ENCODE peak calls at places on chromosomes 1 and 21, in ten cellular contexts. One of them, this sample, is unnamed.
A peak's percentile ranks its signal among the peaks of the same experiment; 100 is the strongest.

GRCh38 chr1:229380514-229381160 is 37.8 kb upstream of the CCSAP start:
- DNase-seq in kidney tubule cell: no peak
- DNase-seq in stimulated activated CD4-positive, alpha-beta T cell treated with anti-CD3 and anti-CD28 coated beads, Interleukin-15, amount 100 ng/mL, for 1 hour: no peak
- DNase-seq in RWPE1: no peak
- DNase-seq in activated naive CD8-positive, alpha-beta T cell treated with anti-CD3 and anti-CD28 coated beads for 36 hours: no peak
- DNase-seq in heart left ventricle: no peak
- DNase-seq in brain microvascular endothelial cell: no peak
- DNase-seq in activated naive CD4-positive, alpha-beta T cell treated with Interleukin-2 at 50 U/mL for 16 hours: no peak
- DNase-seq in islet precursor cell: no peak
- DNase-seq in PC-9: no peak
- DNase-seq in this sample: no peak

GRCh38 chr1:245809361-245809760 is 654.6 kb downstream of the KIF26B start:
- DNase-seq in kidney tubule cell: no peak
- DNase-seq in stimulated activated CD4-positive, alpha-beta T cell treated with anti-CD3 and anti-CD28 coated beads, Interleukin-15, amount 100 ng/mL, for 1 hour: no peak
- DNase-seq in RWPE1: no peak
- DNase-seq in activated naive CD8-positive, alpha-beta T cell treated with anti-CD3 and anti-CD28 coated beads for 36 hours: no peak
- DNase-seq in heart left ventricle: no peak
- DNase-seq in brain microvascular endothelial cell: no peak
- DNase-seq in activated naive CD4-positive, alpha-beta T cell treated with Interleukin-2 at 50 U/mL for 16 hours: no peak
- DNase-seq in islet precursor cell: peak; percentile 19
- DNase-seq in PC-9: no peak
- DNase-seq in this sample: no peak

GRCh38 chr1:109535971-109536491 is 3.6 kb upstream of the GPR61 start:
- DNase-seq in kidney tubule cell: no peak
- DNase-seq in stimulated activated CD4-positive, alpha-beta T cell treated with anti-CD3 and anti-CD28 coated beads, Interleukin-15, amount 100 ng/mL, for 1 hour: no peak
- DNase-seq in RWPE1: no peak
- DNase-seq in activated naive CD8-positive, alpha-beta T cell treated with anti-CD3 and anti-CD28 coated beads for 36 hours: no peak
- DNase-seq in heart left ventricle: no peak
- DNase-seq in brain microvascular endothelial cell: no peak
- DNase-seq in activated naive CD4-positive, alpha-beta T cell treated with Interleukin-2 at 50 U/mL for 16 hours: no peak
- DNase-seq in islet precursor cell: peak; percentile 45
- DNase-seq in PC-9: no peak
- DNase-seq in this sample: no peak

GRCh38 chr21:15260604-15261003 is 195.8 kb upstream of the NRIP1 start:
- DNase-seq in kidney tubule cell: no peak
- DNase-seq in stimulated activated CD4-positive, alpha-beta T cell treated with anti-CD3 and anti-CD28 coated beads, Interleukin-15, amount 100 ng/mL, for 1 hour: no peak
- DNase-seq in RWPE1: no peak
- DNase-seq in activated naive CD8-positive, alpha-beta T cell treated with anti-CD3 and anti-CD28 coated beads for 36 hours: no peak
- DNase-seq in heart left ventricle: no peak
- DNase-seq in brain microvascular endothelial cell: no peak
- DNase-seq in activated naive CD4-positive, alpha-beta T cell treated with Interleukin-2 at 50 U/mL for 16 hours: no peak
- DNase-seq in islet precursor cell: no peak
- DNase-seq in PC-9: no peak
- DNase-seq in this sample: no peak

GRCh38 chr1:224067621-224068457 is 46.1 kb upstream of the FBXO28 start:
- DNase-seq in kidney tubule cell: peak; percentile 93
- DNase-seq in stimulated activated CD4-positive, alpha-beta T cell treated with anti-CD3 and anti-CD28 coated beads, Interleukin-15, amount 100 ng/mL, for 1 hour: no peak
- DNase-seq in RWPE1: peak; percentile 70
- DNase-seq in activated naive CD8-positive, alpha-beta T cell treated with anti-CD3 and anti-CD28 coated beads for 36 hours: no peak
- DNase-seq in heart left ventricle: no peak
- DNase-seq in brain microvascular endothelial cell: peak; percentile 57
- DNase-seq in activated naive CD4-positive, alpha-beta T cell treated with Interleukin-2 at 50 U/mL for 16 hours: no peak
- DNase-seq in islet precursor cell: no peak
- DNase-seq in PC-9: peak; percentile 86
- DNase-seq in this sample: peak; percentile 3

GRCh38 chr1:167447521-167448136 is 70.7 kb downstream of the CD247 start:
- DNase-seq in kidney tubule cell: peak; percentile 90
- DNase-seq in stimulated activated CD4-positive, alpha-beta T cell treated with anti-CD3 and anti-CD28 coated beads, Interleukin-15, amount 100 ng/mL, for 1 hour: peak; percentile 43
- DNase-seq in RWPE1: no peak
- DNase-seq in activated naive CD8-positive, alpha-beta T cell treated with anti-CD3 and anti-CD28 coated beads for 36 hours: peak; percentile 78
- DNase-seq in heart left ventricle: no peak
- DNase-seq in brain microvascular endothelial cell: no peak
- DNase-seq in activated naive CD4-positive, alpha-beta T cell treated with Interleukin-2 at 50 U/mL for 16 hours: peak; percentile 73
- DNase-seq in islet precursor cell: peak; percentile 56
- DNase-seq in PC-9: peak; percentile 95
- DNase-seq in this sample: peak; percentile 81

GRCh38 chr1:107964397-107965111 is 426 bp downstream of the VAV3 start:
- DNase-seq in kidney tubule cell: peak; percentile 48
- DNase-seq in stimulated activated CD4-positive, alpha-beta T cell treated with anti-CD3 and anti-CD28 coated beads, Interleukin-15, amount 100 ng/mL, for 1 hour: peak; percentile 8
- DNase-seq in RWPE1: peak; percentile 34
- DNase-seq in activated naive CD8-positive, alpha-beta T cell treated with anti-CD3 and anti-CD28 coated beads for 36 hours: peak; percentile 31
- DNase-seq in heart left ventricle: peak; percentile 54
- DNase-seq in brain microvascular endothelial cell: no peak
- DNase-seq in activated naive CD4-positive, alpha-beta T cell treated with Interleukin-2 at 50 U/mL for 16 hours: peak; percentile 39
- DNase-seq in islet precursor cell: peak; percentile 62
- DNase-seq in PC-9: no peak
- DNase-seq in this sample: no peak

GRCh38 chr1:157390646-157391045 is 161.7 kb downstream of the FCRL5 start:
- DNase-seq in kidney tubule cell: peak; percentile 88
- DNase-seq in stimulated activated CD4-positive, alpha-beta T cell treated with anti-CD3 and anti-CD28 coated beads, Interleukin-15, amount 100 ng/mL, for 1 hour: no peak
- DNase-seq in RWPE1: peak; percentile 76
- DNase-seq in activated naive CD8-positive, alpha-beta T cell treated with anti-CD3 and anti-CD28 coated beads for 36 hours: no peak
- DNase-seq in heart left ventricle: no peak
- DNase-seq in brain microvascular endothelial cell: peak; percentile 73
- DNase-seq in activated naive CD4-positive, alpha-beta T cell treated with Interleukin-2 at 50 U/mL for 16 hours: no peak
- DNase-seq in islet precursor cell: peak; percentile 84
- DNase-seq in PC-9: no peak
- DNase-seq in this sample: no peak

GRCh38 chr1:119340861-119341261 is 27.7 kb upstream of the HAO2 start:
- DNase-seq in kidney tubule cell: no peak
- DNase-seq in stimulated activated CD4-positive, alpha-beta T cell treated with anti-CD3 and anti-CD28 coated beads, Interleukin-15, amount 100 ng/mL, for 1 hour: no peak
- DNase-seq in RWPE1: no peak
- DNase-seq in activated naive CD8-positive, alpha-beta T cell treated with anti-CD3 and anti-CD28 coated beads for 36 hours: no peak
- DNase-seq in heart left ventricle: no peak
- DNase-seq in brain microvascular endothelial cell: no peak
- DNase-seq in activated naive CD4-positive, alpha-beta T cell treated with Interleukin-2 at 50 U/mL for 16 hours: no peak
- DNase-seq in islet precursor cell: no peak
- DNase-seq in PC-9: no peak
- DNase-seq in this sample: no peak

GRCh38 chr1:158983235-158983634 is 26.5 kb upstream of the IFI16 start:
- DNase-seq in kidney tubule cell: no peak
- DNase-seq in stimulated activated CD4-positive, alpha-beta T cell treated with anti-CD3 and anti-CD28 coated beads, Interleukin-15, amount 100 ng/mL, for 1 hour: no peak
- DNase-seq in RWPE1: no peak
- DNase-seq in activated naive CD8-positive, alpha-beta T cell treated with anti-CD3 and anti-CD28 coated beads for 36 hours: no peak
- DNase-seq in heart left ventricle: no peak
- DNase-seq in brain microvascular endothelial cell: no peak
- DNase-seq in activated naive CD4-positive, alpha-beta T cell treated with Interleukin-2 at 50 U/mL for 16 hours: no peak
- DNase-seq in islet precursor cell: no peak
- DNase-seq in PC-9: no peak
- DNase-seq in this sample: no peak

GRCh38 chr1:185926562-185926961 is 192.4 kb downstream of the HMCN1 start:
- DNase-seq in kidney tubule cell: no peak
- DNase-seq in stimulated activated CD4-positive, alpha-beta T cell treated with anti-CD3 and anti-CD28 coated beads, Interleukin-15, amount 100 ng/mL, for 1 hour: no peak
- DNase-seq in RWPE1: no peak
- DNase-seq in activated naive CD8-positive, alpha-beta T cell treated with anti-CD3 and anti-CD28 coated beads for 36 hours: no peak
- DNase-seq in heart left ventricle: no peak
- DNase-seq in brain microvascular endothelial cell: peak; percentile 33
- DNase-seq in activated naive CD4-positive, alpha-beta T cell treated with Interleukin-2 at 50 U/mL for 16 hours: no peak
- DNase-seq in islet precursor cell: no peak
- DNase-seq in PC-9: peak; percentile 81
- DNase-seq in this sample: no peak

GRCh38 chr1:67382292-67382691 is 47.9 kb downstream of the SERBP1 start:
- DNase-seq in kidney tubule cell: no peak
- DNase-seq in stimulated activated CD4-positive, alpha-beta T cell treated with anti-CD3 and anti-CD28 coated beads, Interleukin-15, amount 100 ng/mL, for 1 hour: no peak
- DNase-seq in RWPE1: no peak
- DNase-seq in activated naive CD8-positive, alpha-beta T cell treated with anti-CD3 and anti-CD28 coated beads for 36 hours: no peak
- DNase-seq in heart left ventricle: no peak
- DNase-seq in brain microvascular endothelial cell: no peak
- DNase-seq in activated naive CD4-positive, alpha-beta T cell treated with Interleukin-2 at 50 U/mL for 16 hours: no peak
- DNase-seq in islet precursor cell: no peak
- DNase-seq in PC-9: no peak
- DNase-seq in this sample: no peak

GRCh38 chr1:95117207-95118018 is at the start of gene TLCD4:
- DNase-seq in kidney tubule cell: peak; percentile 74
- DNase-seq in stimulated activated CD4-positive, alpha-beta T cell treated with anti-CD3 and anti-CD28 coated beads, Interleukin-15, amount 100 ng/mL, for 1 hour: peak; percentile 25
- DNase-seq in RWPE1: peak; percentile 51
- DNase-seq in activated naive CD8-positive, alpha-beta T cell treated with anti-CD3 and anti-CD28 coated beads for 36 hours: peak; percentile 40
- DNase-seq in heart left ventricle: peak; percentile 79
- DNase-seq in brain microvascular endothelial cell: no peak
- DNase-seq in activated naive CD4-positive, alpha-beta T cell treated with Interleukin-2 at 50 U/mL for 16 hours: peak; percentile 29
- DNase-seq in islet precursor cell: peak; percentile 83
- DNase-seq in PC-9: peak; percentile 62
- DNase-seq in this sample: no peak

GRCh38 chr1:33070628-33071027 is 10.3 kb upstream of the AZIN2 start:
- DNase-seq in kidney tubule cell: no peak
- DNase-seq in stimulated activated CD4-positive, alpha-beta T cell treated with anti-CD3 and anti-CD28 coated beads, Interleukin-15, amount 100 ng/mL, for 1 hour: no peak
- DNase-seq in RWPE1: no peak
- DNase-seq in activated naive CD8-positive, alpha-beta T cell treated with anti-CD3 and anti-CD28 coated beads for 36 hours: no peak
- DNase-seq in heart left ventricle: no peak
- DNase-seq in brain microvascular endothelial cell: no peak
- DNase-seq in activated naive CD4-positive, alpha-beta T cell treated with Interleukin-2 at 50 U/mL for 16 hours: no peak
- DNase-seq in islet precursor cell: no peak
- DNase-seq in PC-9: no peak
- DNase-seq in this sample: no peak

GRCh38 chr1:238485062-238485905 is 594.6 kb upstream of the ZP4 start:
- DNase-seq in kidney tubule cell: peak; percentile 79
- DNase-seq in stimulated activated CD4-positive, alpha-beta T cell treated with anti-CD3 and anti-CD28 coated beads, Interleukin-15, amount 100 ng/mL, for 1 hour: no peak
- DNase-seq in RWPE1: no peak
- DNase-seq in activated naive CD8-positive, alpha-beta T cell treated with anti-CD3 and anti-CD28 coated beads for 36 hours: no peak
- DNase-seq in heart left ventricle: no peak
- DNase-seq in brain microvascular endothelial cell: peak; percentile 94
- DNase-seq in activated naive CD4-positive, alpha-beta T cell treated with Interleukin-2 at 50 U/mL for 16 hours: no peak
- DNase-seq in islet precursor cell: peak; percentile 83
- DNase-seq in PC-9: no peak
- DNase-seq in this sample: no peak

GRCh38 chr1:183590225-183591191 is at the start of gene NCF2:
- DNase-seq in kidney tubule cell: peak; percentile 58
- DNase-seq in stimulated activated CD4-positive, alpha-beta T cell treated with anti-CD3 and anti-CD28 coated beads, Interleukin-15, amount 100 ng/mL, for 1 hour: no peak
- DNase-seq in RWPE1: peak; percentile 26
- DNase-seq in activated naive CD8-positive, alpha-beta T cell treated with anti-CD3 and anti-CD28 coated beads for 36 hours: peak; percentile 53
- DNase-seq in heart left ventricle: no peak
- DNase-seq in brain microvascular endothelial cell: no peak
- DNase-seq in activated naive CD4-positive, alpha-beta T cell treated with Interleukin-2 at 50 U/mL for 16 hours: peak; percentile 13
- DNase-seq in islet precursor cell: peak; percentile 32
- DNase-seq in PC-9: peak; percentile 64
- DNase-seq in this sample: peak; percentile 44

GRCh38 chr1:205950280-205950679 is 7.0 kb upstream of the SLC26A9 start:
- DNase-seq in kidney tubule cell: peak; percentile 61
- DNase-seq in stimulated activated CD4-positive, alpha-beta T cell treated with anti-CD3 and anti-CD28 coated beads, Interleukin-15, amount 100 ng/mL, for 1 hour: no peak
- DNase-seq in RWPE1: peak; percentile 73
- DNase-seq in activated naive CD8-positive, alpha-beta T cell treated with anti-CD3 and anti-CD28 coated beads for 36 hours: no peak
- DNase-seq in heart left ventricle: no peak
- DNase-seq in brain microvascular endothelial cell: peak; percentile 9
- DNase-seq in activated naive CD4-positive, alpha-beta T cell treated with Interleukin-2 at 50 U/mL for 16 hours: no peak
- DNase-seq in islet precursor cell: no peak
- DNase-seq in PC-9: no peak
- DNase-seq in this sample: no peak

GRCh38 chr21:16870116-16870515 is 642.7 kb upstream of the CXADR start:
- DNase-seq in kidney tubule cell: no peak
- DNase-seq in stimulated activated CD4-positive, alpha-beta T cell treated with anti-CD3 and anti-CD28 coated beads, Interleukin-15, amount 100 ng/mL, for 1 hour: no peak
- DNase-seq in RWPE1: no peak
- DNase-seq in activated naive CD8-positive, alpha-beta T cell treated with anti-CD3 and anti-CD28 coated beads for 36 hours: no peak
- DNase-seq in heart left ventricle: no peak
- DNase-seq in brain microvascular endothelial cell: no peak
- DNase-seq in activated naive CD4-positive, alpha-beta T cell treated with Interleukin-2 at 50 U/mL for 16 hours: no peak
- DNase-seq in islet precursor cell: no peak
- DNase-seq in PC-9: no peak
- DNase-seq in this sample: no peak

This sample was measured in NK-92 treated with Interleukin-12 subunit alpha and Interleukin-12 subunit beta, amount 100 ng/mL, for 24 hours.